ENCODE peak calls at places on chromosomes 5 and 9, in five cellular contexts. X is CD4-positive, CD25-positive, alpha-beta regulatory T cell; L is Right ventricle myocardium inferior; A is effector memory CD8-positive, alpha-beta T cell; N is psoas muscle. Q is an unnamed sample.

GRCh38 chr5:150487199-150488061 is 20.5 kb upstream of the NDST1 start:
- ATAC-seq in X (no peak), L (peak; percentile 48), A (no peak), N (peak; percentile 77), Q (peak; percentile 10)

GRCh38 chr5:96747718-96748117 is 60.0 kb downstream of the ERAP1 start:
- ATAC-seq in X (no peak), L (peak; percentile 79), A (no peak), N (peak; percentile 77), Q (no peak)

GRCh38 chr5:158753354-158753753 is 346.4 kb downstream of the EBF1 start:
- ATAC-seq in X (no peak), L (no peak), A (no peak), N (no peak), Q (no peak)

GRCh38 chr5:138900281-138900965 is 25.3 kb upstream of the LRRTM2 start:
- ATAC-seq in X (no peak), L (no peak), A (no peak), N (no peak), Q (no peak)

GRCh38 chr9:27442464-27442863 is 81.6 kb upstream of the IFNK start:
- ATAC-seq in X (no peak), L (no peak), A (no peak), N (no peak), Q (no peak)

GRCh38 chr5:163379298-163380155 is 57.9 kb upstream of the CCNG1 start:
- ATAC-seq in X (no peak), L (no peak), A (no peak), N (no peak), Q (no peak)

GRCh38 chr5:109863752-109864151 is 174.0 kb downstream of the MAN2A1 start:
- ATAC-seq in X (no peak), L (no peak), A (no peak), N (no peak), Q (no peak)

GRCh38 chr9:72458153-72458552 is 63.3 kb upstream of the TMC1 start:
- ATAC-seq in X (no peak), L (no peak), A (no peak), N (no peak), Q (no peak)

Q was measured in gastroesophageal sphincter.